ENCODE peak calls at places on chromosomes 13 and 19, in nine cellular contexts. I is heart left ventricle, L is esophagus squamous epithelium, Y is cardiac fibroblast, P is lung, X is pancreas, N is heart right ventricle, Q is brain microvascular endothelial cell, F is breast epithelium. V is an unnamed sample.
A peak's percentile ranks its signal among the peaks of the same experiment; 100 is the strongest.

GRCh38 chr13:112725346-112726017 is 35.6 kb downstream of the ATP11A start:
- DNase-seq in I (no peak), L (no peak), Y (no peak), P (no peak), X (no peak), N (peak; percentile 45), Q (no peak), F (no peak), V (no peak)

GRCh38 chr13:80144493-80144892 is 196.4 kb downstream of the SPRY2 start:
- DNase-seq in I (no peak), L (no peak), Y (no peak), P (no peak), X (no peak), N (no peak), Q (no peak), F (no peak), V (no peak)

GRCh38 chr19:13846533-13847032 is 30.4 kb upstream of the NANOS3 start:
- DNase-seq in I (peak; percentile 91), L (peak; percentile 57), Y (peak; percentile 94), P (peak; percentile 87), X (peak; percentile 89), N (peak; percentile 92), Q (peak; percentile 96), F (peak; percentile 85), V (no peak)

GRCh38 chr19:38736036-38736412 is 8.2 kb downstream of the CAPN12 start:
- DNase-seq in I (peak; percentile 46), L (no peak), Y (no peak), P (peak; percentile 63), X (peak; percentile 92), N (peak; percentile 29), Q (no peak), F (no peak), V (no peak)

GRCh38 chr19:50510121-50510670 is 795 bp downstream of the JOSD2 start:
- DNase-seq in I (no peak), L (no peak), Y (peak; percentile 23), P (no peak), X (peak; percentile 78), N (no peak), Q (no peak), F (no peak), V (no peak)

GRCh38 chr13:52736891-52737290 is 2.7 kb downstream of the CNMD start:
- DNase-seq in I (no peak), L (no peak), Y (no peak), P (no peak), X (no peak), N (no peak), Q (no peak), F (no peak), V (no peak)

GRCh38 chr19:42450314-42450934 is 7.7 kb upstream of the CXCL17 start:
- DNase-seq in I (peak; percentile 80), L (no peak), Y (peak; percentile 92), P (peak; percentile 83), X (peak; percentile 87), N (peak; percentile 84), Q (peak; percentile 62), F (peak; percentile 85), V (peak; percentile 38)

GRCh38 chr13:30224732-30225131 is 82.6 kb downstream of the KATNAL1 start:
- DNase-seq in I (no peak), L (no peak), Y (peak; percentile 10), P (no peak), X (no peak), N (no peak), Q (peak; percentile 42), F (no peak), V (peak; percentile 2)

GRCh38 chr13:23159587-23160240 is 21.1 kb upstream of the SGCG start:
- DNase-seq in I (no peak), L (no peak), Y (no peak), P (no peak), X (no peak), N (no peak), Q (no peak), F (no peak), V (no peak)

GRCh38 chr13:90732049-90732448 is 615.4 kb upstream of the MIR17HG start:
- DNase-seq in I (no peak), L (no peak), Y (no peak), P (no peak), X (no peak), N (no peak), Q (no peak), F (no peak), V (no peak)

GRCh38 chr13:34258646-34259386 is 440.9 kb downstream of the RFC3 start:
- DNase-seq in I (no peak), L (no peak), Y (no peak), P (no peak), X (no peak), N (no peak), Q (peak; percentile 28), F (no peak), V (no peak)

GRCh38 chr13:90640976-90641375 is 706.5 kb upstream of the MIR17HG start:
- DNase-seq in I (no peak), L (no peak), Y (peak; percentile 74), P (no peak), X (no peak), N (no peak), Q (peak; percentile 14), F (no peak), V (no peak)

GRCh38 chr13:96551540-96551939 is 442.7 kb downstream of the OXGR1 start:
- DNase-seq in I (no peak), L (no peak), Y (no peak), P (no peak), X (no peak), N (no peak), Q (no peak), F (no peak), V (no peak)

DNA sequence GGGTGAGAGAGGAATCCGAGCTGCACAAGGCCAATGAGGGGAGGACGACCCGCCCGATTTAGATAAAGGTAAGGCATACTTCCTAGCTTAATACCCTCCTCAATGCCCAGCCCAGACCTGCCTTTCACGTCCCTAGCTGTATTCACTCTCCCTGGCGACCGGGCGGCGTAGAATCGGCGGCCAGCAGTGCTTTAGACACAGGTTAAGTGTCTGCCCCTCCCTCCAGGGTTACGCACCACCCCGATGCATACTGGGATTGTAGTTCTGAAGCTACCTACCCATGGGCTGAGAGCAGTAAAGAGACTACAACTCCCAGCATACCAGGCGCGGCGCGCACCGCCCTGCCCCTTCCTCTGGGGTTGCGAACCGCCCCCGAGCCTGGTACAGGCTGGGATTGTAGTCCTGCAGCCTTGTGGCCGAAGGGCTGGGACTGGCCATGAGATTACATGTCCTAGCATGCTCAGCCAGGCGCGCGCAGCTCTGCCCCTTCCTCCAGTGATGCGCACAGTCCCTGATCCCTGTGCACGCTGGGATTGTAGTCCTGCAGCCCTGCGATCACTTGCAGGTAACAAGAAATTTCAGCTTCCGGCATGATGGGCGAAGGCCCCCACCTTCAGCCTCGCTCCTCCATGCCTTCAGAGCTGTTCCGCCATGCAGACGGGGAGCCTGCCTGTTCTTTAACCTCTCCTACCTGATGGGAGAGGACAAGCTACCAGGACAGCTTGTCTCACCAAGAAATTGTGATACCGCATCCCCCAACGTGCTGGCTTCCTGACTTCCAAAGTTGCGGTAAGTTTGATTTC is 43.5 kb upstream of the ZNF14 start:
- DNase-seq in I (peak; percentile 97), L (peak; percentile 90), Y (peak; percentile 99), P (peak; percentile 98), X (peak; percentile 99), N (peak; percentile 98), Q (peak; percentile 99), F (peak; percentile 97), V (peak; percentile 94)
- TF ChIP-seq CTCF in I (no peak), L (no peak), Y (no peak), P (no peak), X (peak; percentile 18), N (peak; percentile 24), Q (peak; percentile 17), F (no peak), V (peak; percentile 4)

GRCh38 chr13:66981912-66982311 is 248.2 kb downstream of the PCDH9 start:
- DNase-seq in I (no peak), L (no peak), Y (no peak), P (no peak), X (no peak), N (no peak), Q (no peak), F (no peak), V (no peak)

GRCh38 chr13:66984241-66984640 is 245.9 kb downstream of the PCDH9 start:
- DNase-seq in I (no peak), L (no peak), Y (no peak), P (no peak), X (no peak), N (no peak), Q (no peak), F (no peak), V (no peak)
- H3K4me3 ChIP-seq in I (no peak overlapping the region), L (no peak overlapping the region), Y (no peak overlapping the region), P (no peak overlapping the region), X (no peak overlapping the region), N (no peak overlapping the region), Q (no peak overlapping the region), F (no peak overlapping the region), V (no peak overlapping the region)

GRCh38 chr19:51783373-51783772 is 11.6 kb upstream of the FPR3 start:
- DNase-seq in I (no peak), L (no peak), Y (peak; percentile 51), P (no peak), X (no peak), N (no peak), Q (peak; percentile 8), F (no peak), V (no peak)
- TF ChIP-seq CTCF in I (peak; percentile 15), L (no peak), Y (peak; percentile 41), P (no peak), X (no peak), N (no peak), Q (peak; percentile 47), F (no peak), V (peak; percentile 44)

GRCh38 chr13:60396783-60397692 is at the start of gene TDRD3:
- DNase-seq in I (peak; percentile 84), L (peak; percentile 42), Y (peak; percentile 89), P (peak; percentile 83), X (peak; percentile 91), N (peak; percentile 84), Q (peak; percentile 75), F (peak; percentile 77), V (peak; percentile 40)

GRCh38 chr13:60398949-60399589 is 2.0 kb downstream of the TDRD3 start:
- DNase-seq in I (no peak), L (no peak), Y (peak; percentile 12), P (no peak), X (no peak), N (no peak), Q (no peak), F (no peak), V (no peak)

GRCh38 chr13:60397693-60398437 is 845 bp downstream of the TDRD3 start:
- DNase-seq in I (peak; percentile 57), L (peak; percentile 7), Y (peak; percentile 78), P (peak; percentile 58), X (peak; percentile 85), N (peak; percentile 55), Q (peak; percentile 57), F (peak; percentile 59), V (peak; percentile 29)

GRCh38 chr13:60396008-60396782 is 825 bp upstream of the TDRD3 start:
- DNase-seq in I (peak; percentile 92), L (peak; percentile 46), Y (peak; percentile 93), P (peak; percentile 92), X (peak; percentile 93), N (peak; percentile 91), Q (peak; percentile 84), F (peak; percentile 84), V (peak; percentile 34)

DNA sequence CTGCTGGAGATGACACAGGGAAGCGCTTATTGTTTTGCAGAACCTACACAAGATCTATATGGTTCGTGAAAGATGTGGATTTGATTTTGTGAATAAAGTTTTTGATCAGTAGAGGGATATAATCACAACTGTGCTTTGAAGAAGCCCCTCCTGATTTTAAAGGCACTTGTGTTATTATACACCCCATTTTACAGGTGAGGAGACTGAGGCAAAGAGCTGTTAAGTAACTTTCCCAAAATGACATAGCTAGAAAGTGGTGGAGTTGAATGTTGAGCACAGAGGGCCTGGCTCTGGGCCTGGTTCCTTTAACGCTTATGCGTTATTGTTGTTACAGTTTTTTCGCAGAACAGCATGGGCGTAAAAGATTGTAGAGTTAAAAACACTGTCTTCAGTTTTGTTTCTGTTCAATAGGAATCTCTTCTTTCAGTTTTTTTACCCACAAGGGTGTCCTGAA is 1.4 kb downstream of the TDRD3 start:
- DNase-seq in I (no peak), L (no peak), Y (no peak), P (no peak), X (no peak), N (no peak), Q (no peak), F (no peak), V (no peak)
- H3K4me3 ChIP-seq in I (peak overlapping the region; percentile 77), L (peak overlapping the region; percentile 67), Y (peak overlapping the region; percentile 58), P (peak overlapping the region; percentile 67), X (peak overlapping the region; percentile 51), N (peak overlapping the region; percentile 59), Q (peak overlapping the region; percentile 63), F (peak overlapping the region; percentile 88), V (peak overlapping the region; percentile 79)

V was measured in AG09309.